ENCODE peak calls at places on chromosomes 4 and X, in five cellular contexts. Q, Z, D, U and I are unnamed samples.

GRCh38 chr4:151676301-151676700 is 84.5 kb downstream of the GATB start:
- DNase-seq in Q (no peak), Z (no peak), D (peak; percentile 67), U (no peak), I (no peak)

GRCh38 chr4:123421227-123421941 is 24.8 kb downstream of the SPRY1 start:
- DNase-seq in Q (no peak), Z (no peak), D (no peak), U (no peak), I (no peak)

GRCh38 chrX:140346711-140347110 is 158.2 kb downstream of the SOX3 start:
- DNase-seq in Q (no peak), Z (no peak), D (no peak), U (no peak), I (no peak)

GRCh38 chr4:173012608-173013007 is 156.0 kb upstream of the GALNT7 start:
- DNase-seq in Q (no peak), Z (no peak), D (no peak), U (no peak), I (no peak)

GRCh38 chr4:165864228-165864627 is 8.8 kb upstream of the TLL1 start:
- DNase-seq in Q (no peak), Z (no peak), D (no peak), U (no peak), I (peak; percentile 6)

GRCh38 chr4:185244763-185245162 is 35.4 kb downstream of the SNX25 start:
- DNase-seq in Q (no peak), Z (no peak), D (no peak), U (no peak), I (no peak)

GRCh38 chr4:40200881-40201797 is 4.3 kb downstream of the RHOH start:
- DNase-seq in Q (peak; percentile 54), Z (no peak), D (no peak), U (no peak), I (no peak)

GRCh38 chrX:34778961-34779360 is 121.9 kb upstream of the TMEM47 start:
- DNase-seq in Q (no peak), Z (no peak), D (peak; percentile 52), U (no peak), I (no peak)

GRCh38 chrX:47351706-47352105 is 18.7 kb upstream of the ZNF157 start:
- DNase-seq in Q (no peak), Z (no peak), D (peak; percentile 28), U (no peak), I (no peak)

GRCh38 chr4:147479817-147480216 is 1.1 kb upstream of the EDNRA start:
- DNase-seq in Q (no peak), Z (no peak), D (no peak), U (no peak), I (no peak)

GRCh38 chr4:141464366-141464765 is 172.0 kb upstream of the IL15 start:
- DNase-seq in Q (no peak), Z (no peak), D (no peak), U (no peak), I (no peak)

GRCh38 chrX:152480269-152481212 is 29.4 kb upstream of the GABRA3 start:
- DNase-seq in Q (no peak), Z (no peak), D (no peak), U (no peak), I (no peak)

GRCh38 chrX:156004740-156005139 is 7.2 kb downstream of the IL9R start:
- DNase-seq in Q (no peak), Z (no peak), D (no peak), U (no peak), I (no peak)